ENCODE peak calls at places on chromosomes 16 and 17, in ten cellular contexts. One of them, this sample, is unnamed.

GRCh38 chr16:67456383-67457140 is 24.4 kb downstream of the ATP6V0D1 start:
- DNase-seq in GDM1: no peak
- DNase-seq in GM20000: no peak
- DNase-seq in RPMI7951: no peak
- DNase-seq in T-helper 17 cell: no peak
- DNase-seq in choroid plexus epithelial cell: peak
- DNase-seq in effector memory CD4-positive, alpha-beta T cell: no peak
- DNase-seq in amniotic stem cell: no peak
- DNase-seq in lower leg skin: no peak
- DNase-seq in occipital lobe: no peak
- DNase-seq in this sample: peak

GRCh38 chr16:14539156-14539555 is 90.9 kb downstream of the PARN start:
- DNase-seq in GDM1: no peak
- DNase-seq in GM20000: no peak
- DNase-seq in RPMI7951: no peak
- DNase-seq in T-helper 17 cell: no peak
- DNase-seq in choroid plexus epithelial cell: no peak
- DNase-seq in effector memory CD4-positive, alpha-beta T cell: no peak
- DNase-seq in amniotic stem cell: no peak
- DNase-seq in lower leg skin: no peak
- DNase-seq in occipital lobe: no peak
- DNase-seq in this sample: no peak

GRCh38 chr17:62629556-62630364 is 2.3 kb downstream of the MRC2 start:
- DNase-seq in GDM1: no peak
- DNase-seq in GM20000: no peak
- DNase-seq in RPMI7951: no peak
- DNase-seq in T-helper 17 cell: no peak
- DNase-seq in choroid plexus epithelial cell: no peak
- DNase-seq in effector memory CD4-positive, alpha-beta T cell: no peak
- DNase-seq in amniotic stem cell: no peak
- DNase-seq in lower leg skin: no peak
- DNase-seq in occipital lobe: no peak
- DNase-seq in this sample: no peak

GRCh38 chr17:63699638-63700527 is at the start of gene LIMD2:
- DNase-seq in GDM1: peak
- DNase-seq in GM20000: peak
- DNase-seq in RPMI7951: peak
- DNase-seq in T-helper 17 cell: peak
- DNase-seq in choroid plexus epithelial cell: no peak
- DNase-seq in effector memory CD4-positive, alpha-beta T cell: peak
- DNase-seq in amniotic stem cell: no peak
- DNase-seq in lower leg skin: peak
- DNase-seq in occipital lobe: no peak
- DNase-seq in this sample: no peak

GRCh38 chr16:19517424-19518089 is 4.3 kb downstream of the GDE1 start:
- DNase-seq in GDM1: no peak
- DNase-seq in GM20000: no peak
- DNase-seq in RPMI7951: peak
- DNase-seq in T-helper 17 cell: no peak
- DNase-seq in choroid plexus epithelial cell: peak
- DNase-seq in effector memory CD4-positive, alpha-beta T cell: no peak
- DNase-seq in amniotic stem cell: no peak
- DNase-seq in lower leg skin: no peak
- DNase-seq in occipital lobe: no peak
- DNase-seq in this sample: no peak

GRCh38 chr16:81940781-81941560 is 70.3 kb downstream of the SDR42E1 start:
- DNase-seq in GDM1: no peak
- DNase-seq in GM20000: no peak
- DNase-seq in RPMI7951: peak
- DNase-seq in T-helper 17 cell: no peak
- DNase-seq in choroid plexus epithelial cell: peak
- DNase-seq in effector memory CD4-positive, alpha-beta T cell: no peak
- DNase-seq in amniotic stem cell: no peak
- DNase-seq in lower leg skin: no peak
- DNase-seq in occipital lobe: no peak
- DNase-seq in this sample: no peak

GRCh38 chr17:17019891-17020456 is 22.3 kb upstream of the MPRIP start:
- DNase-seq in GDM1: no peak
- DNase-seq in GM20000: no peak
- DNase-seq in RPMI7951: no peak
- DNase-seq in T-helper 17 cell: no peak
- DNase-seq in choroid plexus epithelial cell: no peak
- DNase-seq in effector memory CD4-positive, alpha-beta T cell: no peak
- DNase-seq in amniotic stem cell: no peak
- DNase-seq in lower leg skin: no peak
- DNase-seq in occipital lobe: no peak
- DNase-seq in this sample: no peak

GRCh38 chr16:84084570-84085270 is 32.0 kb downstream of the MBTPS1 start:
- DNase-seq in GDM1: no peak
- DNase-seq in GM20000: peak
- DNase-seq in RPMI7951: peak
- DNase-seq in T-helper 17 cell: peak
- DNase-seq in choroid plexus epithelial cell: peak
- DNase-seq in effector memory CD4-positive, alpha-beta T cell: peak
- DNase-seq in amniotic stem cell: no peak
- DNase-seq in lower leg skin: peak
- DNase-seq in occipital lobe: no peak
- DNase-seq in this sample: no peak

GRCh38 chr17:72456026-72456569 is 335.3 kb downstream of the SOX9 start:
- DNase-seq in GDM1: no peak
- DNase-seq in GM20000: no peak
- DNase-seq in RPMI7951: peak
- DNase-seq in T-helper 17 cell: no peak
- DNase-seq in choroid plexus epithelial cell: peak
- DNase-seq in effector memory CD4-positive, alpha-beta T cell: no peak
- DNase-seq in amniotic stem cell: no peak
- DNase-seq in lower leg skin: no peak
- DNase-seq in occipital lobe: no peak
- DNase-seq in this sample: no peak

GRCh38 chr16:49027420-49027819 is 254.2 kb downstream of the CBLN1 start:
- DNase-seq in GDM1: no peak
- DNase-seq in GM20000: no peak
- DNase-seq in RPMI7951: no peak
- DNase-seq in T-helper 17 cell: no peak
- DNase-seq in choroid plexus epithelial cell: no peak
- DNase-seq in effector memory CD4-positive, alpha-beta T cell: no peak
- DNase-seq in amniotic stem cell: no peak
- DNase-seq in lower leg skin: no peak
- DNase-seq in occipital lobe: no peak
- DNase-seq in this sample: no peak

GRCh38 chr17:79745641-79746105 is 14.9 kb downstream of the ENPP7 start:
- DNase-seq in GDM1: no peak
- DNase-seq in GM20000: no peak
- DNase-seq in RPMI7951: no peak
- DNase-seq in T-helper 17 cell: no peak
- DNase-seq in choroid plexus epithelial cell: no peak
- DNase-seq in effector memory CD4-positive, alpha-beta T cell: no peak
- DNase-seq in amniotic stem cell: no peak
- DNase-seq in lower leg skin: no peak
- DNase-seq in occipital lobe: no peak
- DNase-seq in this sample: no peak

GRCh38 chr17:39996789-39997188 is 16.2 kb downstream of the PSMD3 start:
- DNase-seq in GDM1: no peak
- DNase-seq in GM20000: no peak
- DNase-seq in RPMI7951: no peak
- DNase-seq in T-helper 17 cell: no peak
- DNase-seq in choroid plexus epithelial cell: no peak
- DNase-seq in effector memory CD4-positive, alpha-beta T cell: no peak
- DNase-seq in amniotic stem cell: no peak
- DNase-seq in lower leg skin: no peak
- DNase-seq in occipital lobe: no peak
- DNase-seq in this sample: peak

GRCh38 chr16:10984509-10984908 is 40.1 kb downstream of the CLEC16A start:
- DNase-seq in GDM1: no peak
- DNase-seq in GM20000: no peak
- DNase-seq in RPMI7951: peak
- DNase-seq in T-helper 17 cell: no peak
- DNase-seq in choroid plexus epithelial cell: peak
- DNase-seq in effector memory CD4-positive, alpha-beta T cell: no peak
- DNase-seq in amniotic stem cell: no peak
- DNase-seq in lower leg skin: no peak
- DNase-seq in occipital lobe: no peak
- DNase-seq in this sample: no peak

GRCh38 chr16:27285676-27286196 is 17.2 kb upstream of the NSMCE1 start:
- DNase-seq in GDM1: no peak
- DNase-seq in GM20000: no peak
- DNase-seq in RPMI7951: no peak
- DNase-seq in T-helper 17 cell: no peak
- DNase-seq in choroid plexus epithelial cell: no peak
- DNase-seq in effector memory CD4-positive, alpha-beta T cell: no peak
- DNase-seq in amniotic stem cell: no peak
- DNase-seq in lower leg skin: peak
- DNase-seq in occipital lobe: no peak
- DNase-seq in this sample: peak

GRCh38 chr17:56592487-56593072 is 919 bp upstream of the NOG start:
- DNase-seq in GDM1: peak
- DNase-seq in GM20000: peak
- DNase-seq in RPMI7951: peak
- DNase-seq in T-helper 17 cell: peak
- DNase-seq in choroid plexus epithelial cell: peak
- DNase-seq in effector memory CD4-positive, alpha-beta T cell: peak
- DNase-seq in amniotic stem cell: no peak
- DNase-seq in lower leg skin: peak
- DNase-seq in occipital lobe: peak
- DNase-seq in this sample: peak

GRCh38 chr16:89564476-89565255 is 4.2 kb downstream of the RPL13 start:
- DNase-seq in GDM1: no peak
- DNase-seq in GM20000: no peak
- DNase-seq in RPMI7951: no peak
- DNase-seq in T-helper 17 cell: no peak
- DNase-seq in choroid plexus epithelial cell: no peak
- DNase-seq in effector memory CD4-positive, alpha-beta T cell: no peak
- DNase-seq in amniotic stem cell: no peak
- DNase-seq in lower leg skin: no peak
- DNase-seq in occipital lobe: no peak
- DNase-seq in this sample: no peak

This sample was measured in gastrocnemius medialis.